ENCODE peak calls at places on chromosomes 3 and 15, in five cellular contexts. One of them, this sample, is unnamed.

GRCh38 chr15:63506537-63507035 is 2.2 kb downstream of the USP3 start:
- DNase-seq in substantia nigra: no peak
- DNase-seq in small intestine: peak
- DNase-seq in psoas muscle: no peak
- DNase-seq in CD8-positive, alpha-beta T cell: no peak
- DNase-seq in this sample: no peak

GRCh38 chr3:17602126-17602525 is 140.3 kb downstream of the TBC1D5 start:
- DNase-seq in substantia nigra: no peak
- DNase-seq in small intestine: no peak
- DNase-seq in psoas muscle: no peak
- DNase-seq in CD8-positive, alpha-beta T cell: no peak
- DNase-seq in this sample: no peak

GRCh38 chr3:188006726-188007393 is 147.1 kb upstream of the LPP start:
- DNase-seq in substantia nigra: peak
- DNase-seq in small intestine: no peak
- DNase-seq in psoas muscle: peak
- DNase-seq in CD8-positive, alpha-beta T cell: no peak
- DNase-seq in this sample: peak

GRCh38 chr3:171470714-171471227 is 10.6 kb upstream of the TNIK start:
- DNase-seq in substantia nigra: no peak
- DNase-seq in small intestine: peak
- DNase-seq in psoas muscle: no peak
- DNase-seq in CD8-positive, alpha-beta T cell: no peak
- DNase-seq in this sample: no peak

GRCh38 chr15:29988689-29989088 is 94.1 kb upstream of the GOLGA8J start:
- DNase-seq in substantia nigra: no peak
- DNase-seq in small intestine: no peak
- DNase-seq in psoas muscle: no peak
- DNase-seq in CD8-positive, alpha-beta T cell: no peak
- DNase-seq in this sample: no peak

GRCh38 chr3:150763841-150764483 is 993 bp upstream of the SIAH2 start:
- DNase-seq in substantia nigra: peak
- DNase-seq in small intestine: peak
- DNase-seq in psoas muscle: peak
- DNase-seq in CD8-positive, alpha-beta T cell: peak
- DNase-seq in this sample: no peak

GRCh38 chr3:65356331-65357286 is 668.8 kb upstream of the ADAMTS9 start:
- DNase-seq in substantia nigra: no peak
- DNase-seq in small intestine: no peak
- DNase-seq in psoas muscle: no peak
- DNase-seq in CD8-positive, alpha-beta T cell: no peak
- DNase-seq in this sample: no peak

GRCh38 chr3:53046171-53047170 is 598 bp upstream of the SFMBT1 start:
- DNase-seq in substantia nigra: peak
- DNase-seq in small intestine: peak
- DNase-seq in psoas muscle: peak
- DNase-seq in CD8-positive, alpha-beta T cell: peak
- DNase-seq in this sample: no peak

GRCh38 chr3:126827121-126827520 is 123.1 kb downstream of the CHCHD6 start:
- DNase-seq in substantia nigra: no peak
- DNase-seq in small intestine: no peak
- DNase-seq in psoas muscle: peak
- DNase-seq in CD8-positive, alpha-beta T cell: no peak
- DNase-seq in this sample: peak

GRCh38 chr3:115512565-115513410 is 110.5 kb upstream of the GAP43 start:
- DNase-seq in substantia nigra: peak
- DNase-seq in small intestine: peak
- DNase-seq in psoas muscle: no peak
- DNase-seq in CD8-positive, alpha-beta T cell: no peak
- DNase-seq in this sample: no peak

GRCh38 chr3:149316427-149316826 is 17.0 kb downstream of the TM4SF18 start:
- DNase-seq in substantia nigra: no peak
- DNase-seq in small intestine: peak
- DNase-seq in psoas muscle: no peak
- DNase-seq in CD8-positive, alpha-beta T cell: no peak
- DNase-seq in this sample: no peak

GRCh38 chr15:62067448-62068044 is 769 bp downstream of the C2CD4A start:
- DNase-seq in substantia nigra: no peak
- DNase-seq in small intestine: peak
- DNase-seq in psoas muscle: peak
- DNase-seq in CD8-positive, alpha-beta T cell: no peak
- DNase-seq in this sample: no peak

GRCh38 chr3:129632556-129632955 is 26.1 kb upstream of the PLXND1 start:
- DNase-seq in substantia nigra: no peak
- DNase-seq in small intestine: no peak
- DNase-seq in psoas muscle: no peak
- DNase-seq in CD8-positive, alpha-beta T cell: no peak
- DNase-seq in this sample: no peak

GRCh38 chr3:125148836-125149235 is 63.7 kb downstream of the SLC12A8 start:
- DNase-seq in substantia nigra: no peak
- DNase-seq in small intestine: no peak
- DNase-seq in psoas muscle: peak
- DNase-seq in CD8-positive, alpha-beta T cell: no peak
- DNase-seq in this sample: peak

GRCh38 chr3:149706905-149707304 is 45.4 kb downstream of the COMMD2 start:
- DNase-seq in substantia nigra: no peak
- DNase-seq in small intestine: no peak
- DNase-seq in psoas muscle: no peak
- DNase-seq in CD8-positive, alpha-beta T cell: no peak
- DNase-seq in this sample: no peak

GRCh38 chr3:53236112-53236841 is 19.5 kb downstream of the TKT start:
- DNase-seq in substantia nigra: peak
- DNase-seq in small intestine: peak
- DNase-seq in psoas muscle: peak
- DNase-seq in CD8-positive, alpha-beta T cell: no peak
- DNase-seq in this sample: peak

GRCh38 chr15:40072216-40072990 is 33.4 kb upstream of the SRP14 start:
- DNase-seq in substantia nigra: no peak
- DNase-seq in small intestine: no peak
- DNase-seq in psoas muscle: no peak
- DNase-seq in CD8-positive, alpha-beta T cell: no peak
- DNase-seq in this sample: no peak

GRCh38 chr3:38138347-38139190 is at the start of gene MYD88:
- DNase-seq in substantia nigra: peak
- DNase-seq in small intestine: peak
- DNase-seq in psoas muscle: peak
- DNase-seq in CD8-positive, alpha-beta T cell: peak
- DNase-seq in this sample: peak

GRCh38 chr15:78148392-78149067 is 632 bp upstream of the IDH3A start:
- DNase-seq in substantia nigra: no peak
- DNase-seq in small intestine: no peak
- DNase-seq in psoas muscle: no peak
- DNase-seq in CD8-positive, alpha-beta T cell: no peak
- DNase-seq in this sample: no peak

GRCh38 chr15:41980654-41981323 is 8.4 kb upstream of the EHD4 start:
- DNase-seq in substantia nigra: no peak
- DNase-seq in small intestine: peak
- DNase-seq in psoas muscle: no peak
- DNase-seq in CD8-positive, alpha-beta T cell: no peak
- DNase-seq in this sample: peak

GRCh38 chr3:63791974-63792373 is 27.1 kb upstream of the C3orf49 start:
- DNase-seq in substantia nigra: no peak
- DNase-seq in small intestine: peak
- DNase-seq in psoas muscle: no peak
- DNase-seq in CD8-positive, alpha-beta T cell: no peak
- DNase-seq in this sample: no peak

GRCh38 chr3:4350789-4351163 is 47.6 kb downstream of the SETMAR start:
- DNase-seq in substantia nigra: no peak
- DNase-seq in small intestine: peak
- DNase-seq in psoas muscle: no peak
- DNase-seq in CD8-positive, alpha-beta T cell: peak
- DNase-seq in this sample: peak

GRCh38 chr3:158430968-158431367 is 140.0 kb upstream of the MLF1 start:
- DNase-seq in substantia nigra: no peak
- DNase-seq in small intestine: no peak
- DNase-seq in psoas muscle: no peak
- DNase-seq in CD8-positive, alpha-beta T cell: no peak
- DNase-seq in this sample: no peak

GRCh38 chr3:171385086-171385485 is 75.1 kb downstream of the TNIK start:
- DNase-seq in substantia nigra: no peak
- DNase-seq in small intestine: no peak
- DNase-seq in psoas muscle: no peak
- DNase-seq in CD8-positive, alpha-beta T cell: no peak
- DNase-seq in this sample: no peak

GRCh38 chr15:45635191-45635638 is 386 bp downstream of the SQOR start:
- DNase-seq in substantia nigra: peak
- DNase-seq in small intestine: peak
- DNase-seq in psoas muscle: peak
- DNase-seq in CD8-positive, alpha-beta T cell: peak
- DNase-seq in this sample: peak

GRCh38 chr15:79265167-79265566 is 17.4 kb upstream of the ANKRD34C start:
- DNase-seq in substantia nigra: no peak
- DNase-seq in small intestine: no peak
- DNase-seq in psoas muscle: no peak
- DNase-seq in CD8-positive, alpha-beta T cell: no peak
- DNase-seq in this sample: no peak

GRCh38 chr3:70980646-70981031 is 602.9 kb downstream of the FOXP1 start:
- DNase-seq in substantia nigra: no peak
- DNase-seq in small intestine: peak
- DNase-seq in psoas muscle: no peak
- DNase-seq in CD8-positive, alpha-beta T cell: no peak
- DNase-seq in this sample: no peak

GRCh38 chr3:27607370-27607769 is 114.8 kb downstream of the EOMES start:
- DNase-seq in substantia nigra: no peak
- DNase-seq in small intestine: no peak
- DNase-seq in psoas muscle: no peak
- DNase-seq in CD8-positive, alpha-beta T cell: no peak
- DNase-seq in this sample: no peak

GRCh38 chr3:136818191-136818850 is 605 bp upstream of the SLC35G2 start:
- DNase-seq in substantia nigra: peak
- DNase-seq in small intestine: no peak
- DNase-seq in psoas muscle: peak
- DNase-seq in CD8-positive, alpha-beta T cell: no peak
- DNase-seq in this sample: peak
- H3K27ac ChIP-seq in substantia nigra: peak
- H3K27ac ChIP-seq in small intestine: peak
- H3K27ac ChIP-seq in psoas muscle: peak
- H3K27ac ChIP-seq in CD8-positive, alpha-beta T cell: no peak
- H3K27ac ChIP-seq in this sample: peak

DNA sequence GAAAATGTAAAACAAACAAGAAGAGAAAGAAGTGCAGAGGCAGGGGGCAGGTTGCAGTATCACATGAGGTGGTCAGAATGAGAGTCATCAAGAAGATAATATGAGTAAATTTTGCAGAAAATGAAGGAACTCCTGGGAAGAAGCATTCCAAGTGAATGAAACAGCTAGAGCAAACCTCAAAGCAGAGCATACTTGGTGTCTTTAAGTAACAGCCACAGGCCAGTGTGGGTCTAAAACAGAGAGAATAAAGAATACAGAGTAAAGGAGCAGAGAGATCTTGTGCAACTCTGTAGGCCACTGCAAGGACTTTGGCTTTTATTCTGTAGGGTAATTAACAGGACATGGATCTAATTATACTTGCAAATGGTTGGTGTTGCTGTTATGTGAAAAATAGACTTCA is 81.3 kb downstream of the STAC start:
- DNase-seq in substantia nigra: no peak
- DNase-seq in small intestine: no peak
- DNase-seq in psoas muscle: no peak
- DNase-seq in CD8-positive, alpha-beta T cell: no peak
- DNase-seq in this sample: no peak
- H3K27ac ChIP-seq in substantia nigra: no peak
- H3K27ac ChIP-seq in small intestine: no peak
- H3K27ac ChIP-seq in psoas muscle: no peak
- H3K27ac ChIP-seq in CD8-positive, alpha-beta T cell: no peak
- H3K27ac ChIP-seq in this sample: no peak

GRCh38 chr15:34206016-34206415 is 3.9 kb downstream of the KATNBL1 start:
- DNase-seq in substantia nigra: no peak
- DNase-seq in small intestine: no peak
- DNase-seq in psoas muscle: no peak
- DNase-seq in CD8-positive, alpha-beta T cell: no peak
- DNase-seq in this sample: no peak
- H3K27ac ChIP-seq in substantia nigra: no peak
- H3K27ac ChIP-seq in small intestine: no peak
- H3K27ac ChIP-seq in psoas muscle: no peak
- H3K27ac ChIP-seq in CD8-positive, alpha-beta T cell: no peak
- H3K27ac ChIP-seq in this sample: no peak

DNA sequence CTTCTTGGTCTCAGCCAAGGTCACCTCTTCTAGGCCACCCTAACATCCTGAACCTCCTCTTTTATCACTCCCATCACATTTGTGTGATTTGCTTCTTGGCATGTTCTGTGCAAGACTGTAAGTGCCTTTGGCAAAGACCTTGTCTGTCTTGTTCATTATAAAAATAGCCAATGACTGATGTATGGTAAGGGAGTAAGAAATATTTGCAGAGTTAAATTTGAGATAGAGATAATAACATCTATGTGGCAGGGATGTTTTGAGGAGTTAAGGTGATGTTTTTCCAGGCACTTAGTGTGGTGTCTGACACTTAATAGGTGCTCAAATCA is 202.3 kb downstream of the CADPS start:
- DNase-seq in substantia nigra: no peak
- DNase-seq in small intestine: no peak
- DNase-seq in psoas muscle: no peak
- DNase-seq in CD8-positive, alpha-beta T cell: no peak
- DNase-seq in this sample: no peak
- H3K27ac ChIP-seq in substantia nigra: no peak
- H3K27ac ChIP-seq in small intestine: no peak
- H3K27ac ChIP-seq in psoas muscle: no peak
- H3K27ac ChIP-seq in CD8-positive, alpha-beta T cell: no peak
- H3K27ac ChIP-seq in this sample: no peak

DNA sequence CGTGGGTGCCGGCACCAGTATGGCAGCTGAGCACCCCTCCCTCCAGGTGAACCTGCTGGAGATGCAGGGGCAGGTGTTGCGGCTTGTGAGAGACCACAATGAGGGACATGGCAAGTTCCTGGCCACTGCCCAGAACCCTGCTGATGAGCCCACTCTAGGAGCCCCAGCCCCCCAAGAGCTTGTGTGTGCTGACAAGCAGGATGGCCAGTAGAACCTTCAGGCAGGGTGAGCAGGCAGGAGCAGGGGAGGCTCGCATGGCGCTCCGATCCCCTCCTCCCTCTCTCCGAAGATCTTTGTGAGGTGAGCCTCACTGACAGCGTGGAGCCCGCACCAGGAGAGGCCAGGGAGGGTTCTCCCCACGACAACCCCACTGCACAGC is 29.8 kb downstream of the NGRN start:
- DNase-seq in substantia nigra: no peak
- DNase-seq in small intestine: peak
- DNase-seq in psoas muscle: no peak
- DNase-seq in CD8-positive, alpha-beta T cell: no peak
- DNase-seq in this sample: no peak
- H3K27ac ChIP-seq in substantia nigra: no peak
- H3K27ac ChIP-seq in small intestine: no peak
- H3K27ac ChIP-seq in psoas muscle: no peak
- H3K27ac ChIP-seq in CD8-positive, alpha-beta T cell: no peak
- H3K27ac ChIP-seq in this sample: peak

This sample was measured in ascending aorta.